ENCODE peak calls at places on chromosomes 4 and X, in eight cellular contexts. G, N, K, R, M, F, I and Z are unnamed samples.

GRCh38 chr4:164933244-164933643 is 44.2 kb downstream of the TRIM61 start:
- DNase-seq in G (no peak), N (no peak), K (no peak), R (no peak), M (no peak), F (no peak), I (no peak), Z (no peak)

GRCh38 chr4:30863031-30863430 is 142.9 kb downstream of the PCDH7 start:
- DNase-seq in G (no peak), N (no peak), K (no peak), R (no peak), M (no peak), F (no peak), I (peak), Z (no peak)

GRCh38 chr4:7066006-7066405 is 1.9 kb downstream of the GRPEL1 start:
- DNase-seq in G (no peak), N (no peak), K (no peak), R (no peak), M (no peak), F (no peak), I (no peak), Z (no peak)

GRCh38 chr4:77582151-77582550 is 23.5 kb upstream of the CXCL13 start:
- DNase-seq in G (no peak), N (no peak), K (no peak), R (no peak), M (no peak), F (no peak), I (no peak), Z (no peak)

GRCh38 chr4:68732653-68733466 is 62.4 kb upstream of the UGT2B15 start:
- DNase-seq in G (peak), N (no peak), K (peak), R (no peak), M (no peak), F (no peak), I (no peak), Z (no peak)

GRCh38 chr4:105815701-105816100 is 79.6 kb upstream of the NPNT start:
- DNase-seq in G (no peak), N (no peak), K (no peak), R (no peak), M (no peak), F (no peak), I (no peak), Z (peak)

GRCh38 chr4:73853246-73853704 is at the start of gene PF4V1:
- DNase-seq in G (no peak), N (peak), K (peak), R (no peak), M (no peak), F (no peak), I (no peak), Z (no peak)

GRCh38 chr4:159764343-159764952 is 661.6 kb downstream of the RAPGEF2 start:
- DNase-seq in G (no peak), N (peak), K (peak), R (no peak), M (peak), F (no peak), I (peak), Z (no peak)

GRCh38 chrX:41085883-41086626 is 810 bp downstream of the USP9X start:
- DNase-seq in G (peak), N (peak), K (peak), R (peak), M (peak), F (no peak), I (peak), Z (no peak)

GRCh38 chr4:169282429-169283113 is 11.8 kb upstream of the SH3RF1 start:
- DNase-seq in G (no peak), N (no peak), K (no peak), R (no peak), M (no peak), F (peak), I (peak), Z (no peak)

GRCh38 chrX:40278340-40279090 is 180.8 kb upstream of the BCOR start:
- DNase-seq in G (no peak), N (no peak), K (no peak), R (no peak), M (no peak), F (no peak), I (peak), Z (no peak)

GRCh38 chr4:134328741-134329140 is 127.2 kb upstream of the PABPC4L start:
- DNase-seq in G (no peak), N (peak), K (no peak), R (no peak), M (no peak), F (no peak), I (no peak), Z (no peak)

GRCh38 chr4:168524897-168525296 is 28.0 kb downstream of the PALLD start:
- DNase-seq in G (no peak), N (no peak), K (no peak), R (no peak), M (no peak), F (no peak), I (no peak), Z (no peak)

GRCh38 chrX:110204986-110205385 is 112.9 kb downstream of the AMMECR1 start:
- DNase-seq in G (no peak), N (no peak), K (no peak), R (no peak), M (no peak), F (no peak), I (peak), Z (peak)

GRCh38 chrX:87664381-87664780 is 146.8 kb downstream of the KLHL4 start:
- DNase-seq in G (no peak), N (peak), K (peak), R (no peak), M (no peak), F (no peak), I (peak), Z (no peak)

GRCh38 chr4:131063878-131064277 is 1967.9 kb downstream of the C4orf33 start:
- DNase-seq in G (no peak), N (no peak), K (no peak), R (no peak), M (no peak), F (no peak), I (no peak), Z (no peak)

GRCh38 chrX:17032351-17032750 is 85.9 kb downstream of the REPS2 start:
- DNase-seq in G (no peak), N (no peak), K (no peak), R (no peak), M (peak), F (peak), I (peak), Z (peak)

GRCh38 chr4:45539142-45539814 is 584.6 kb downstream of the GABRG1 start:
- DNase-seq in G (no peak), N (no peak), K (no peak), R (no peak), M (no peak), F (no peak), I (no peak), Z (no peak)

GRCh38 chrX:136260801-136261200 is 9.6 kb upstream of the MAP7D3 start:
- DNase-seq in G (no peak), N (no peak), K (no peak), R (no peak), M (no peak), F (peak), I (peak), Z (no peak)

GRCh38 chr4:49018718-49019295 is 32.7 kb downstream of the CWH43 start:
- DNase-seq in G (no peak), N (no peak), K (no peak), R (no peak), M (no peak), F (no peak), I (no peak), Z (no peak)

GRCh38 chr4:113692809-113693411 is 68.6 kb downstream of the CAMK2D start:
- DNase-seq in G (no peak), N (no peak), K (no peak), R (no peak), M (no peak), F (no peak), I (no peak), Z (no peak)

GRCh38 chr4:10083861-10084641 is 32.5 kb downstream of the WDR1 start:
- DNase-seq in G (no peak), N (no peak), K (no peak), R (peak), M (no peak), F (no peak), I (no peak), Z (no peak)

GRCh38 chr4:110183643-110184042 is 14.8 kb downstream of the ELOVL6 start:
- DNase-seq in G (no peak), N (no peak), K (peak), R (no peak), M (no peak), F (no peak), I (no peak), Z (no peak)

GRCh38 chr4:182593413-182593812 is 323.8 kb downstream of the DCTD start:
- DNase-seq in G (no peak), N (no peak), K (no peak), R (no peak), M (no peak), F (no peak), I (no peak), Z (no peak)

GRCh38 chrX:69025802-69026301 is 139.4 kb downstream of the PJA1 start:
- DNase-seq in G (no peak), N (no peak), K (no peak), R (peak), M (no peak), F (peak), I (peak), Z (no peak)

GRCh38 chr4:163087805-163088204 is 78.9 kb downstream of the NAF1 start:
- DNase-seq in G (no peak), N (no peak), K (no peak), R (no peak), M (no peak), F (no peak), I (peak), Z (no peak)

GRCh38 chr4:181150173-181150572 is 1093.0 kb upstream of the TENM3 start:
- DNase-seq in G (no peak), N (no peak), K (no peak), R (no peak), M (no peak), F (no peak), I (no peak), Z (no peak)

GRCh38 chr4:1113311-1114009 is at the start of gene RNF212:
- DNase-seq in G (no peak), N (peak), K (peak), R (no peak), M (no peak), F (no peak), I (no peak), Z (no peak)

GRCh38 chr4:156931267-156931666 is 40.3 kb downstream of the PDGFC start:
- DNase-seq in G (no peak), N (no peak), K (no peak), R (peak), M (no peak), F (peak), I (peak), Z (peak)

GRCh38 chr4:60122820-60123219 is 1077.3 kb upstream of the ADGRL3 start:
- DNase-seq in G (no peak), N (no peak), K (no peak), R (no peak), M (no peak), F (no peak), I (no peak), Z (no peak)

GRCh38 chr4:148053298-148054003 is 321.6 kb downstream of the ARHGAP10 start:
- DNase-seq in G (no peak), N (no peak), K (no peak), R (no peak), M (no peak), F (no peak), I (no peak), Z (no peak)

DNA sequence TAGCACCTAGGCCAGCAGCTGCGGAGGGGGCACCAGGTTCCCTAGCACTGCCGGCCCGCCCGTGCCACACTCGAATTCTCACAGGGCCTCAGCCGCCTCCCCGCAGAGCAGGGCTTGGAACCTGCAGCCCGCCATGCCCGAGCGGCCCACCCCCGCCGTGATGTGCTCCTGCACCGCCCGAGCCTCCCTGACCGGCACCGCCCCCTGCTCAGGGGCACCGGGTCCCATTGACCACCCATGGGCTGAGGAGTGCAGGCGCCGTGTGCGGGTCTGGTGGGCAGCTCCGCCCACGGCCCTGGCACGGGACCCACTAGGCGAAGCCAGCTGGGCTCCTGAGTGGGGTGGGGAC is 35.4 kb upstream of the ENPP6 start:
- DNase-seq in G (no peak), N (no peak), K (no peak), R (no peak), M (no peak), F (no peak), I (no peak), Z (no peak)
- TF ChIP-seq CTCF in G (no peak), N (no peak), K (no peak), R (no peak), M (no peak), F (no peak), I (no peak), Z (no peak)

GRCh38 chrX:2607113-2607512 is 84.0 kb upstream of the CD99 start:
- DNase-seq in G (no peak), N (no peak), K (no peak), R (no peak), M (no peak), F (no peak), I (no peak), Z (no peak)

GRCh38 chrX:2614911-2615310 is 76.2 kb upstream of the CD99 start:
- DNase-seq in G (no peak), N (peak), K (peak), R (no peak), M (peak), F (no peak), I (peak), Z (peak)

GRCh38 chrX:2608638-2609430 is 82.3 kb upstream of the CD99 start:
- DNase-seq in G (peak), N (peak), K (peak), R (peak), M (peak), F (peak), I (peak), Z (peak)

GRCh38 chrX:2609431-2610238 is 81.5 kb upstream of the CD99 start:
- DNase-seq in G (no peak), N (peak), K (peak), R (no peak), M (no peak), F (no peak), I (peak), Z (no peak)

DNA sequence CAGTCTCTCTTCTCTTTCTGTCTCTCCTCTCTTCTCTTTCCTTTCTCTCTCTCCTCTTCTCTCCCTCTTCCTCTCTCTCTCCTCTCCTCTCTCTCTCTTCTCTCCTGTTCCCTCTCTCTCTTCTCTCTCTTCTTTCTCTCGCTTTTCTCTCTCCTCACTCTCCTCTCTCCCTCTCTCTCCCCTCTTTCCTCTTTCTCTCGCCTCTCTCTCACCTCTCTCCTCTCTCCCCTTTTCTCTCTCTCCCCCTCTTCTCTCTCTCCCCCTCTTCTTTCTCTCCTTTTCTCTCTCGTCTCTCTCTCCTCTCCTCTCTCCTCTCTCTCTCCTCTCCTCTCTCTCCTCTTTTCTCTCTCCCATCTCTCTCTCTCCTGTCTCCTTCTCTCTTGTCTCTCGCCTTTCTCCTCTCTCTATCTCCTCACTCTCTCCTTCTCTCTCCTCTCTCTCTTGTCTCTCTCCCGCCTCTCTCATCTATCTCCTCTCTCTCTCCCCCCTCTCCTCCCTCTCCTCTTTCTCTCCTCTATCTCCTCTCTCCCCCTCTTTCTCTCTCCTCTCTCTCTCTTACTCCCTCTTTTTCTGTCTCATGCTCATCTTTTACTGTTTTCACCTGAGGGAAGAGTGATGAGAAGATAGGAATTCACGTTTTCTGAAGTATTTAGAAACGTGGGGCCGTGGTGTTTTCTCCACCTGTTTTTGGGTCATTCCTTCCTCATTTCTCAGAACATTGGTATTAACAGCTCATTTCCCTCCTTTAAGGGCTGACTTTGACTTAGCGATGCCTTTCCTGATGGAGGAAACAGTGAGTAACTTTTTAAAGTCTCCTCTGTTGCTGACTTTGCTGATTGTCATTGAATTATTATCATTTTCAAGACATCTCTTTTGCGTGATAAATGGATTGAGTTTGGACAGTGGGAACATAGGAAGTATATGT is 80.6 kb upstream of the CD99 start:
- DNase-seq in G (no peak), N (no peak), K (no peak), R (no peak), M (no peak), F (peak), I (peak), Z (no peak)
- TF ChIP-seq CTCF in G (no peak), N (no peak), K (no peak), R (no peak), M (no peak), F (no peak), I (no peak), Z (no peak)

DNA sequence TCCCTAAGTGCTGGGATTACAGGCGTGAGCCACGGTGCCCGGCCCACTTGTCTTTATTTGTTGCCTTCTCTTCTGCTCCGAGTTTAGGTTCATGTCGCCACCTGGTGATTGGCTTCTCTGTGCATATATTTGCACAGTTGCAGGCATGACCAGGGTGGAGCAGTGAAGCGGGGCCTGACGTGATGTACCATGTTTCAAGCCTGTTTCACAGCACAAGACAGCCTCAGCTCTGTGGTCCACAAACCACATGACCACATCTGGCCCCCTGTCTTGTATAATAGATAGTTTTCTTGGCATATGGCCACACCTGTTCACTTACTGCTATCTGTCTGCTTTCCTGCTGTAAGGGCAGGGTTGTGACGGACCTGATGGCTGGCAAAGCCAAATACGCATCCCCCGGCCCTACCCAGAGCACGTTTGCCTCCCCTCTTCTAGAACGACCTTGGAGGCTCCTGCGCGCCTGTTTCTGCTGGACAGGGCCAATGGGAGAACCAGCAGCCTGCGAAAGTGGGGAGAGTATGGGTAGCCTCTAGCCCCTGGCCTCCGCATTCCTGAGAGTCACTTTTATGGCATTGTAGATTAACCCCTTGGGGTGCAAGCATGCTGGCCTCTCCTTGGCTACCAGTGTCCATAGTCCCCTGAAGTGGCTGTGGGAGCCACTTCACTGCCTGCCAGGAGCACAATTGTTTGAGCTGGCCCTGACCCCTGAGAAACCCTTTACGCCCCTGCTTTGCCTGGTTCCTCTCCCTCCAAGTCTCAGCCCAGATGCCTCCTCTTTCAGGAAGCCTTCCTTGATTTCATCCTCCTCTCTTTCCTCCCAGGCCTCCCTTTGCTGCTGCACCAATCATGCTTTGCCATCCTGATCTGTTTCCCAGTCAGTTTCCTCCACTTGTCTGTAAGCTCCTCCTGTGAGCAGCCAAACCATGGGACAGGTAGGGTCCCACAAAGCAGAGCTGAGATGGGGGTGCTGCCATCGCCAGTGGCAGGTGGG is 6.0 kb upstream of the SH3TC1 start:
- DNase-seq in G (no peak), N (no peak), K (no peak), R (no peak), M (peak), F (no peak), I (peak), Z (no peak)
- TF ChIP-seq CTCF in G (peak), N (peak), K (peak), R (peak), M (no peak), F (no peak), I (peak), Z (peak)

GRCh38 chr4:24910504-24910903 is 2.3 kb downstream of the CCDC149 start:
- DNase-seq in G (no peak), N (no peak), K (no peak), R (no peak), M (no peak), F (no peak), I (peak), Z (no peak)
- TF ChIP-seq CTCF in G (no peak), N (no peak), K (no peak), R (no peak), M (no peak), F (no peak), I (no peak), Z (no peak)

GRCh38 chr4:11801466-11802446 is 373.1 kb upstream of the HS3ST1 start:
- DNase-seq in G (no peak), N (no peak), K (no peak), R (no peak), M (no peak), F (no peak), I (no peak), Z (no peak)

DNA sequence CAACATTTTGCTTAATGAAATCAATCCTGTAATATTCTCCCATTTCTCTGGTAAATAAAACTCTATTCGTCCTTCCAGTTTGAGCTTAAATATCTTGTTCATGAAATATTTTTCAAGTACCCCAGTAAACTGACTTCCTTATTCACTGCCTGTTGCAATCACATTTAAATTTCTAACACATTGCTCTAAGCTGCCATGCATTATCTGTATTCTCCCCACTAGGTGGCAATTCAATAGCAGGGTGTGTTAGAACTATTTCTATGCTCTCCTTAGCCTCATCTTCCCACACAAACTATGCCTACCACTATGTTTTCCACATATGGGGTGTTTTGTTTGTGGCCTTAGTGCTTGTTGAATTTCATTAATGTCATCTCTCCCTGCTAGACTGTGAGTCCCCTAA is 377.1 kb upstream of the HS3ST1 start:
- DNase-seq in G (no peak), N (peak), K (peak), R (no peak), M (no peak), F (no peak), I (peak), Z (no peak)
- TF ChIP-seq CTCF in G (peak), N (peak), K (peak), R (peak), M (peak), F (peak), I (peak), Z (no peak)

DNA sequence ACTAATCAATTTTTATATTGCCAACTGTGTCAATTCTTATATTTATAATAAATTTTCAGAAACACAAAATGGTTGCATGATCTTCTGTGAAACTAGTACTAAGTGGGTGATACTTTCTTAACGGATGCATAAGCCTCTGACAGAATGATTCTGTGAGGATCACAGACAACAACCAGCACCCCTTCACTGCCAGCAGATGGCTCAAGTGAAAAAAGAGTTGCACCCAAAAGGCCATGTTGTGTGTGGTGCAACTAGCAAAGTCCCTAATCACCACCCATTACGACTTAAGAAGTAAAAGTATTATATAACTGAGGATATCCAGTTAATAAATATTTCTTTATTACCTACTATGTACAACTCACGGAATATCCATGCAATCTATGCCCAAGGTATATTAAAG is 334.0 kb downstream of the PCDH19 start:
- DNase-seq in G (no peak), N (peak), K (no peak), R (no peak), M (no peak), F (no peak), I (no peak), Z (no peak)
- TF ChIP-seq CTCF in G (no peak), N (peak), K (no peak), R (no peak), M (no peak), F (no peak), I (no peak), Z (no peak)